ENCODE peak calls at places on chromosomes 2 and 18, in four cellular contexts. J, V, C and B are unnamed samples.

GRCh38 chr2:155320236-155320635 is 621.7 kb downstream of the KCNJ3 start:
- DNase-seq in V (no peak), C (no peak), J (no peak), B (no peak)

GRCh38 chr2:64586883-64587481 is 62.9 kb downstream of the AFTPH start:
- DNase-seq in J (peak), C (peak), V (no peak), B (peak)

GRCh38 chr2:70181363-70181956 is 9.4 kb downstream of the C2orf42 start:
- DNase-seq in J (no peak), C (no peak), V (peak), B (peak)

GRCh38 chr2:234672498-234673150 is 175.7 kb upstream of the ARL4C start:
- DNase-seq in C (no peak), J (no peak), V (no peak), B (no peak)

GRCh38 chr2:14702258-14702657 is 69.7 kb downstream of the LRATD1 start:
- DNase-seq in C (no peak), V (no peak), J (no peak), B (no peak)

GRCh38 chr2:226999676-227000075 is 163.8 kb downstream of the RHBDD1 start:
- DNase-seq in V (no peak), J (no peak), C (no peak), B (no peak)

GRCh38 chr2:201781583-201782051 is 884 bp upstream of the ALS2 start:
- DNase-seq in J (no peak), V (no peak), C (no peak), B (peak)

GRCh38 chr2:47767880-47768609 is 14.9 kb upstream of the MSH6 start:
- DNase-seq in C (no peak), J (no peak), V (peak), B (peak)

GRCh38 chr2:216083464-216084279 is 2.0 kb downstream of the TMEM169 start:
- DNase-seq in V (no peak), J (peak), C (no peak), B (no peak)

GRCh38 chr2:30447149-30448045 is at the start of gene LCLAT1:
- DNase-seq in J (peak), V (peak), C (peak), B (peak)

GRCh38 chr2:74036450-74037175 is 51.9 kb downstream of the TET3 start:
- DNase-seq in V (no peak), C (no peak), J (no peak), B (no peak)

GRCh38 chr2:138421971-138422335 is 79.6 kb upstream of the SPOPL start:
- DNase-seq in J (peak), V (no peak), C (peak), B (no peak)

GRCh38 chr18:58241877-58242276 is 197.9 kb downstream of the NEDD4L start:
- DNase-seq in J (peak), C (no peak), V (no peak), B (no peak)

GRCh38 chr2:35410431-35411061 is 945.0 kb upstream of the CRIM1 start:
- DNase-seq in V (peak), C (no peak), J (peak), B (peak)

GRCh38 chr18:73296686-73297085 is 428.9 kb upstream of the NETO1 start:
- DNase-seq in V (no peak), C (peak), J (peak), B (no peak)

GRCh38 chr2:239502430-239503221 is 101.8 kb upstream of the HDAC4 start:
- DNase-seq in V (no peak), C (no peak), J (no peak), B (no peak)

GRCh38 chr2:203893386-203893785 is 25.8 kb downstream of the CTLA4 start:
- DNase-seq in V (no peak), C (no peak), J (no peak), B (no peak)

GRCh38 chr18:7904529-7904928 is 337.4 kb downstream of the PTPRM start:
- DNase-seq in C (peak), V (no peak), J (peak), B (no peak)

GRCh38 chr2:164868563-164869419 is 27.2 kb upstream of the COBLL1 start:
- DNase-seq in J (no peak), C (no peak), V (no peak), B (no peak)

DNA sequence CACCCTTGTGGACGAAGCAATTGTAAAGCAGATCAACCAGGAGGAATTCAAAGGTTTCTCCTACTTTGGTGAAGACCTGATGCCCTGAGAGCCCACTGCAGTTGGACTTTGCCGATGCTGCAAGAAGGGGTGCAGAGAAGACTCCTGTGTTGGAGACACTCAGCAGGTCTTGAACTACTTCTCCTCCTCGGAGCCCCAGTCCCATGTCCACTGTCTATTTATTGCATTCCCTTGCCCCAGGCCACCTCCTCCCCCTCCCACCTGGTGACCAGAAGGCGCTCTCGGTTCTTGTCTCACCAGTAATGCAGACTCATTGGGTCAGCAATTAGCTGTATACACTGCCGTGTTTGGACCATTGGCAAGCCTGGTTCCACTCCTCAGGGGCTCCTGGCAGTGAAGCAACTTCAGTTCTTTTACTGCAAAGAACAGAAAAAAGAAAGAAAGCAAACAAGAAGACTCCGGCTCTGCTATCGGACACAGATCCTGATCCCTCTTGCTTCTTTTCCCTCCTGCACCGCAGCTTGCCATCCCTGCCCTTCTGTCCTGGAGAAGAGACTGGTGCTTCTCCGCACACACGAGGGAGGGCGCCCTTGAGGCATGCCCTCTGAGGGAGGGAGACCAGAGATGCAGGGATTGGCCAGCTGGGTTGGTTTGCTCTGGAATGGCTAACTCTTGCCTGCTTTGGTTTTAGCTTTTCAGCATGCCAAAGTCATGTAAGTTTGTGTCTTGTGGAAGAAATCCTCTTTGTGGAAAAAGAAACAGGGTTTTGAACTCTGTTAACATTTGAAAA is 112.2 kb upstream of the EPAS1 start:
- DNase-seq in V (no peak), J (no peak), C (no peak), B (no peak)
- TF ChIP-seq CTCF in V (no peak), J (no peak), C (no peak), B (no peak)

DNA sequence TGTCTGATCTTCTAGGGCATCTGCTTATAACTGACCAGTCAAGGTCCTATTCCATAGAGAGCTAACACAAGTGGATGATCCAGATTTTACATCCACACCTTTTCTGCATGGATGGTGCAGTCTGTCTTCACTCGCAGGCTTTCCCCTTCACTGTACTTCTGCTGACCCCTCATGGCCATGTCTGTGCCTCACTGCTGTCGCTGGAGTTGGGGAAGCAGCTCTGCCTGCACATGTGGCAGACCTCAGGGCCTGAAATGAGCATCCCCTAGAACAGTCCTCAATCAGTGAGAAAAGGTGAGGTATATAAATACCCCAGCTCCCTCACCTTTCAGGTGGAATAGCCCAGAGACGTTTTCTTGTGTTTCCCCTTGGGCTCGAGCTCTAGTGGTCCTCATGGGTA is 233.8 kb downstream of the ANKRD36B start:
- DNase-seq in V (no peak), C (peak), J (no peak), B (no peak)
- TF ChIP-seq CTCF in V (no peak), C (no peak), J (no peak), B (no peak)

GRCh38 chr18:67463829-67464228 is 52.7 kb downstream of the DSEL start:
- DNase-seq in V (no peak), J (no peak), C (no peak), B (no peak)
- TF ChIP-seq CTCF in V (no peak), J (peak), C (peak), B (peak)

GRCh38 chr2:173571021-173571821 is 216.5 kb downstream of the CDCA7 start:
- DNase-seq in V (no peak), C (peak), J (peak), B (peak)
- TF ChIP-seq CTCF in V (peak), C (peak), J (peak), B (peak)

DNA sequence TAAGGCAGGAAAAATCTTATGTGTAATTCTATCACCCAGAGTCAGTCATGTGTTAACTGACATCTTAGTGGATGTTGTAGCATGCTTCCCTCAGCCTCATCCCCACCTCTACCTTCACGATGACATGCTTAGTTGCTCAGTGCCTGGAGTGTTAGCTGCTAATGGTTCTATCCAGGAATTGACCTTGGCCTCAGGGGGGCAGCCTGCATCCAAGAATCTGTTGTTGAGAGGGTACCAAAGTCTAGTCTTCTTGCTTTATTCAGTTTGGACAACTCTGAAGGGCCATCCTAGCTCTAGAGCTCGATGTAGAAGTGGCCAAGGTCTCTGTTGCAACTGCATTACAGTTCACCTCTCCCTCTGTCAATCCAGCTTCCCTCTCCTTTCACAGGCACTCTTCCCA is 61.2 kb downstream of the ACYP2 start:
- DNase-seq in V (peak), J (peak), C (no peak), B (no peak)
- TF ChIP-seq CTCF in V (no peak), J (peak), C (peak), B (no peak)

DNA sequence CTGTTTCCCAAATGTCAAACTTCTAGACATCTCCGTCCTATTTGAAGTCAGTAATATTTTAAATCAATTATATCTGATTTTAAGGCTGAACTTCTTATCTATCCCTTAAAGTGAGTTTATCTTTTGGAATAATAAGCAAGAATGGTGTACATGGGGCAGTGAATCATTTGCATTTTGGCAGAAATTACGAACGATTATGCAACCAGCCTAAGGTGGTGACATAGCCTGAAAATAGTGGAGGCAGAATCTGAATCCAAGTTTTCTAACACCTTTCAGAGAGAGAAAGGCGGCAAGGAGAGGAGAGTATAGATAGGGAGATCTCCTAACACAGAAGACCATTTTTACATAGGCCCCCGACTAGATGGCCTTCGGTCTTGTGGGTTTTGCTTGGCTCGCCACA is 10.7 kb downstream of the ZBTB14 start:
- DNase-seq in C (no peak), V (no peak), J (no peak), B (no peak)
- TF ChIP-seq CTCF in C (no peak), V (no peak), J (no peak), B (no peak)

DNA sequence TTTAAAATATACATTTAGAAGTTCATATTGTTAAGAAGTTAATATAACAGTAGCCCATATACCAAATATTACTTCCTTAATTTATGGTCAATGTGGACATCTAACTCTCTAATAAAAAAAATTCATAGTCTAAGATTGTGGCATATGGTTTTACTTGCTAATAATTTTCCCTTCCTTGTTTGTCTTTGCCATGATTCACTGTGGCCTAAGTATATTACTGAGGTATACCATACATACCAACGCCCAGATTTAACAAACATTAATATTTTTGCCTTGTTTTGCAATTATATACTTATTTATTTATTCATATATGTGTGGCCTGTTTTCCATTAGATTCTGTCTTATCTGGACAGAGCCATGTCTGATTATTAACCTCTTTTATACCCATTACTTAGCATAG is 54.6 kb upstream of the CCDC150 start:
- DNase-seq in J (no peak), C (no peak), V (no peak), B (no peak)
- TF ChIP-seq CTCF in J (no peak), C (no peak), V (no peak), B (no peak)

GRCh38 chr2:31765078-31765835 is 184.5 kb upstream of the SRD5A2 start:
- DNase-seq in C (no peak), J (no peak), V (no peak), B (no peak)

GRCh38 chr2:31764169-31764568 is 183.4 kb upstream of the SRD5A2 start:
- DNase-seq in J (no peak), V (no peak), C (no peak), B (no peak)

DNA sequence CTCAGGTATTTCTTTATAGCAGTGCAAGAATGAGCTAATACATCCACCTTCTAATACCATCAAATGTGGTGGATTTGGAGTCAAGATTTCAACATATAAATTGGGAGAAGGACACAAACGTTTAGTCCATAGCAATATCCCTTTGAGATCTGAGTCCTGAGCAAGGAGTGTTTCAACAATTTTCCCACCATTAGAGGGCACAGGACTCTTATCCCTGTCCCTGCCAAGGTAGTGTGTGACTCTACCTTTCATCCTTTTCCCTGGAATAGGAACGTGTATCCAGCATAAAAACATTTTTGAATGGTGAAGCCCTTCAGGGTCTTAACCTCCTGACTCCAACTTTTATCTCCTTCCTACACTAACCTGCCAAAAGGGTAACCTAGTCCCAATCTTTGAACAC is 181.3 kb upstream of the SRD5A2 start:
- DNase-seq in J (no peak), V (no peak), C (no peak), B (no peak)
- TF ChIP-seq CTCF in J (no peak), V (no peak), C (no peak), B (peak)